ENCODE peak calls at places on chromosomes 7 and 10, in six cellular contexts. A is fibroblast of mammary gland; F is mammary epithelial cell; Y is midbrain; V is effector CD4-positive, alpha-beta T cell; B is NCI-H460. D is an unnamed sample.

GRCh38 chr10:44396671-44397191 is 11.8 kb upstream of the CXCL12 start:
- DNase-seq in A (no peak), F (no peak), Y (no peak), V (no peak), B (no peak), D (peak)

GRCh38 chr7:1055491-1056005 is 11.2 kb downstream of the GPR146 start:
- DNase-seq in A (no peak), F (no peak), Y (no peak), V (no peak), B (no peak), D (no peak)

GRCh38 chr7:142808802-142809583 is 38.2 kb downstream of the PRSS2 start:
- DNase-seq in A (no peak), F (peak), Y (no peak), V (peak), B (no peak), D (peak)

GRCh38 chr10:506451-507354 is 182.8 kb downstream of the DIP2C start:
- DNase-seq in A (no peak), F (no peak), Y (no peak), V (no peak), B (no peak), D (no peak)

GRCh38 chr7:94391716-94392390 is 2.8 kb upstream of the COL1A2 start:
- DNase-seq in A (peak), F (no peak), Y (no peak), V (no peak), B (no peak), D (peak)

GRCh38 chr7:1253591-1254207 is 21.0 kb downstream of the UNCX start:
- DNase-seq in A (no peak), F (no peak), Y (no peak), V (no peak), B (no peak), D (no peak)

GRCh38 chr7:3520206-3520605 is 219.2 kb downstream of the SDK1 start:
- DNase-seq in A (no peak), F (no peak), Y (no peak), V (no peak), B (no peak), D (no peak)

GRCh38 chr7:78301361-78301760 is 502.8 kb downstream of the PHTF2 start:
- DNase-seq in A (peak), F (no peak), Y (no peak), V (no peak), B (no peak), D (no peak)

GRCh38 chr10:133100706-133101463 is 13.2 kb downstream of the ADGRA1 start:
- DNase-seq in A (no peak), F (no peak), Y (no peak), V (no peak), B (no peak), D (peak)

GRCh38 chr10:13743101-13743693 is 156.4 kb downstream of the PRPF18 start:
- DNase-seq in A (peak), F (no peak), Y (no peak), V (no peak), B (no peak), D (no peak)

GRCh38 chr10:59448616-59449015 is 86.3 kb upstream of the FAM13C start:
- DNase-seq in A (no peak), F (peak), Y (no peak), V (no peak), B (no peak), D (no peak)

GRCh38 chr7:10181996-10182395 is 791.7 kb upstream of the PHF14 start:
- DNase-seq in A (no peak), F (no peak), Y (no peak), V (no peak), B (no peak), D (no peak)

GRCh38 chr10:63206997-63207952 is 74.1 kb downstream of the NRBF2 start:
- DNase-seq in A (peak), F (peak), Y (peak), V (no peak), B (no peak), D (peak)

GRCh38 chr10:127600479-127600878 is 51.4 kb downstream of the NPS start:
- DNase-seq in A (no peak), F (no peak), Y (no peak), V (no peak), B (peak), D (no peak)

GRCh38 chr7:155066417-155066950 is 3.6 kb upstream of the HTR5A start:
- DNase-seq in A (peak), F (peak), Y (no peak), V (no peak), B (no peak), D (no peak)

GRCh38 chr7:129083525-129083924 is 28.6 kb upstream of the TNPO3 start:
- DNase-seq in A (no peak), F (no peak), Y (no peak), V (no peak), B (no peak), D (no peak)

GRCh38 chr10:6624392-6624791 is 44.3 kb upstream of the PRKCQ start:
- DNase-seq in A (no peak), F (no peak), Y (no peak), V (no peak), B (no peak), D (no peak)

GRCh38 chr10:13351340-13351915 is 3.3 kb upstream of the SEPHS1 start:
- DNase-seq in A (no peak), F (no peak), Y (no peak), V (peak), B (no peak), D (peak)

GRCh38 chr7:29281782-29282541 is 87.4 kb downstream of the CHN2 start:
- DNase-seq in A (peak), F (peak), Y (peak), V (no peak), B (no peak), D (no peak)

GRCh38 chr7:102453319-102453718 is 11.3 kb downstream of the ALKBH4 start:
- DNase-seq in A (no peak), F (no peak), Y (no peak), V (no peak), B (no peak), D (no peak)

GRCh38 chr10:120400601-120401000 is 56.4 kb upstream of the PLPP4 start:
- DNase-seq in A (peak), F (no peak), Y (no peak), V (no peak), B (no peak), D (no peak)

GRCh38 chr10:102583435-102584417 is 60.6 kb upstream of the TRIM8 start:
- DNase-seq in A (peak), F (peak), Y (peak), V (peak), B (peak), D (peak)

GRCh38 chr7:44376429-44377133 is 51.2 kb upstream of the CAMK2B start:
- DNase-seq in A (no peak), F (no peak), Y (no peak), V (no peak), B (no peak), D (peak)

GRCh38 chr7:100516135-100516812 is 22.7 kb upstream of the AGFG2 start:
- DNase-seq in A (peak), F (peak), Y (no peak), V (peak), B (peak), D (peak)

GRCh38 chr7:120988591-120989299 is at the start of gene CPED1:
- DNase-seq in A (peak), F (peak), Y (peak), V (no peak), B (peak), D (peak)

GRCh38 chr7:145050415-145050814 is 214.6 kb upstream of the TPK1 start:
- DNase-seq in A (no peak), F (no peak), Y (no peak), V (no peak), B (no peak), D (no peak)

GRCh38 chr7:75579899-75580298 is 87.8 kb downstream of the SPDYE5 start:
- DNase-seq in A (no peak), F (no peak), Y (no peak), V (no peak), B (no peak), D (no peak)

GRCh38 chr10:7804216-7804615 is 14.1 kb upstream of the TAF3 start:
- DNase-seq in A (no peak), F (no peak), Y (no peak), V (no peak), B (no peak), D (no peak)

GRCh38 chr7:1845536-1846311 is 175.6 kb downstream of the ELFN1 start:
- DNase-seq in A (no peak), F (no peak), Y (no peak), V (no peak), B (no peak), D (no peak)

GRCh38 chr10:43353495-43354324 is 17.7 kb upstream of the FXYD4 start:
- DNase-seq in A (no peak), F (no peak), Y (no peak), V (no peak), B (no peak), D (no peak)

GRCh38 chr10:114635101-114635500 is 23.0 kb downstream of the ABLIM1 start:
- DNase-seq in A (peak), F (no peak), Y (no peak), V (no peak), B (no peak), D (no peak)

GRCh38 chr10:26733750-26734568 is 36.5 kb downstream of the PDSS1 start:
- DNase-seq in A (no peak), F (no peak), Y (peak), V (no peak), B (no peak), D (no peak)

GRCh38 chr7:136698231-136698630 is 170.2 kb upstream of the CHRM2 start:
- DNase-seq in A (no peak), F (no peak), Y (no peak), V (no peak), B (no peak), D (no peak)

GRCh38 chr7:108716783-108717182 is 147.1 kb downstream of the DNAJB9 start:
- DNase-seq in A (peak), F (no peak), Y (no peak), V (no peak), B (no peak), D (no peak)

GRCh38 chr7:51198654-51199053 is 118.0 kb downstream of the COBL start:
- DNase-seq in A (no peak), F (no peak), Y (no peak), V (no peak), B (no peak), D (no peak)

GRCh38 chr7:159125944-159126248 is 18.8 kb downstream of the VIPR2 start:
- DNase-seq in A (no peak), F (no peak), Y (no peak), V (no peak), B (no peak), D (no peak)

GRCh38 chr10:89332718-89333281 is 5.0 kb downstream of the IFIT3 start:
- DNase-seq in A (no peak), F (no peak), Y (no peak), V (no peak), B (no peak), D (peak)